ENCODE peak calls at places on chromosomes 6 and 20, in six cellular contexts. One of them, this sample, is unnamed.

GRCh38 chr6:45024610-45025009 is 303.5 kb upstream of the RUNX2 start:
- DNase-seq in NCI-H2171 treated with DMSO at 0.1 percent for 48 hours: no peak
- DNase-seq in dermis microvascular lymphatic vessel endothelial cell: no peak
- DNase-seq in activated naive CD4-positive, alpha-beta T cell: no peak
- DNase-seq in activated T-cell treated with anti-CD3 and anti-CD28 coated beads, Interleukin-2, amount 50 U/mL, for 72 hours: no peak
- DNase-seq in anterior cingulate cortex: no peak
- DNase-seq in this sample: no peak

GRCh38 chr6:135183532-135184440 is 2.7 kb downstream of the MYB start:
- DNase-seq in activated T-cell treated with anti-CD3 and anti-CD28 coated beads, Interleukin-2, amount 50 U/mL, for 72 hours: peak
- DNase-seq in dermis microvascular lymphatic vessel endothelial cell: peak
- DNase-seq in NCI-H2171 treated with DMSO at 0.1 percent for 48 hours: peak
- DNase-seq in activated naive CD4-positive, alpha-beta T cell: peak
- DNase-seq in anterior cingulate cortex: no peak
- DNase-seq in this sample: peak

GRCh38 chr20:57809149-57809548 is 99.3 kb upstream of the PMEPA1 start:
- DNase-seq in anterior cingulate cortex: no peak
- DNase-seq in dermis microvascular lymphatic vessel endothelial cell: no peak
- DNase-seq in activated T-cell treated with anti-CD3 and anti-CD28 coated beads, Interleukin-2, amount 50 U/mL, for 72 hours: no peak
- DNase-seq in activated naive CD4-positive, alpha-beta T cell: no peak
- DNase-seq in NCI-H2171 treated with DMSO at 0.1 percent for 48 hours: no peak
- DNase-seq in this sample: no peak

GRCh38 chr6:136791296-136792065 is 796 bp downstream of the MAP3K5 start:
- DNase-seq in activated T-cell treated with anti-CD3 and anti-CD28 coated beads, Interleukin-2, amount 50 U/mL, for 72 hours: peak
- DNase-seq in activated naive CD4-positive, alpha-beta T cell: peak
- DNase-seq in NCI-H2171 treated with DMSO at 0.1 percent for 48 hours: peak
- DNase-seq in dermis microvascular lymphatic vessel endothelial cell: peak
- DNase-seq in anterior cingulate cortex: no peak
- DNase-seq in this sample: peak

GRCh38 chr6:11368264-11368663 is 135.8 kb upstream of the NEDD9 start:
- DNase-seq in activated naive CD4-positive, alpha-beta T cell: no peak
- DNase-seq in anterior cingulate cortex: no peak
- DNase-seq in activated T-cell treated with anti-CD3 and anti-CD28 coated beads, Interleukin-2, amount 50 U/mL, for 72 hours: no peak
- DNase-seq in NCI-H2171 treated with DMSO at 0.1 percent for 48 hours: no peak
- DNase-seq in dermis microvascular lymphatic vessel endothelial cell: peak
- DNase-seq in this sample: peak

GRCh38 chr20:23125159-23125558 is 39.0 kb upstream of the CD93 start:
- DNase-seq in dermis microvascular lymphatic vessel endothelial cell: no peak
- DNase-seq in anterior cingulate cortex: no peak
- DNase-seq in NCI-H2171 treated with DMSO at 0.1 percent for 48 hours: no peak
- DNase-seq in activated naive CD4-positive, alpha-beta T cell: no peak
- DNase-seq in activated T-cell treated with anti-CD3 and anti-CD28 coated beads, Interleukin-2, amount 50 U/mL, for 72 hours: no peak
- DNase-seq in this sample: no peak

GRCh38 chr6:32973144-32973854 is 4.9 kb downstream of the BRD2 start:
- DNase-seq in activated T-cell treated with anti-CD3 and anti-CD28 coated beads, Interleukin-2, amount 50 U/mL, for 72 hours: peak
- DNase-seq in dermis microvascular lymphatic vessel endothelial cell: peak
- DNase-seq in NCI-H2171 treated with DMSO at 0.1 percent for 48 hours: no peak
- DNase-seq in activated naive CD4-positive, alpha-beta T cell: no peak
- DNase-seq in anterior cingulate cortex: no peak
- DNase-seq in this sample: no peak

GRCh38 chr20:40294175-40294574 is 394.9 kb downstream of the MAFB start:
- DNase-seq in NCI-H2171 treated with DMSO at 0.1 percent for 48 hours: no peak
- DNase-seq in anterior cingulate cortex: no peak
- DNase-seq in activated naive CD4-positive, alpha-beta T cell: no peak
- DNase-seq in dermis microvascular lymphatic vessel endothelial cell: no peak
- DNase-seq in activated T-cell treated with anti-CD3 and anti-CD28 coated beads, Interleukin-2, amount 50 U/mL, for 72 hours: no peak
- DNase-seq in this sample: no peak

GRCh38 chr20:58645277-58645968 is 5.7 kb upstream of the STX16 start:
- DNase-seq in activated T-cell treated with anti-CD3 and anti-CD28 coated beads, Interleukin-2, amount 50 U/mL, for 72 hours: no peak
- DNase-seq in activated naive CD4-positive, alpha-beta T cell: no peak
- DNase-seq in NCI-H2171 treated with DMSO at 0.1 percent for 48 hours: no peak
- DNase-seq in anterior cingulate cortex: no peak
- DNase-seq in dermis microvascular lymphatic vessel endothelial cell: peak
- DNase-seq in this sample: peak

GRCh38 chr20:50007369-50007768 is 24.6 kb downstream of the SNAI1 start:
- DNase-seq in anterior cingulate cortex: no peak
- DNase-seq in dermis microvascular lymphatic vessel endothelial cell: no peak
- DNase-seq in activated T-cell treated with anti-CD3 and anti-CD28 coated beads, Interleukin-2, amount 50 U/mL, for 72 hours: no peak
- DNase-seq in NCI-H2171 treated with DMSO at 0.1 percent for 48 hours: no peak
- DNase-seq in activated naive CD4-positive, alpha-beta T cell: no peak
- DNase-seq in this sample: no peak

GRCh38 chr20:20220137-20220536 is 147.8 kb upstream of the INSM1 start:
- DNase-seq in dermis microvascular lymphatic vessel endothelial cell: no peak
- DNase-seq in activated T-cell treated with anti-CD3 and anti-CD28 coated beads, Interleukin-2, amount 50 U/mL, for 72 hours: no peak
- DNase-seq in anterior cingulate cortex: no peak
- DNase-seq in activated naive CD4-positive, alpha-beta T cell: no peak
- DNase-seq in NCI-H2171 treated with DMSO at 0.1 percent for 48 hours: no peak
- DNase-seq in this sample: no peak

GRCh38 chr6:150410906-150411305 is 42.1 kb downstream of the IYD start:
- DNase-seq in NCI-H2171 treated with DMSO at 0.1 percent for 48 hours: no peak
- DNase-seq in activated naive CD4-positive, alpha-beta T cell: no peak
- DNase-seq in activated T-cell treated with anti-CD3 and anti-CD28 coated beads, Interleukin-2, amount 50 U/mL, for 72 hours: no peak
- DNase-seq in dermis microvascular lymphatic vessel endothelial cell: no peak
- DNase-seq in anterior cingulate cortex: no peak
- DNase-seq in this sample: no peak

GRCh38 chr6:71404145-71404966 is 115.7 kb downstream of the OGFRL1 start:
- DNase-seq in activated T-cell treated with anti-CD3 and anti-CD28 coated beads, Interleukin-2, amount 50 U/mL, for 72 hours: no peak
- DNase-seq in NCI-H2171 treated with DMSO at 0.1 percent for 48 hours: no peak
- DNase-seq in activated naive CD4-positive, alpha-beta T cell: no peak
- DNase-seq in anterior cingulate cortex: no peak
- DNase-seq in dermis microvascular lymphatic vessel endothelial cell: peak
- DNase-seq in this sample: peak

GRCh38 chr6:79797912-79798311 is 149.4 kb downstream of the ELOVL4 start:
- DNase-seq in NCI-H2171 treated with DMSO at 0.1 percent for 48 hours: no peak
- DNase-seq in dermis microvascular lymphatic vessel endothelial cell: no peak
- DNase-seq in anterior cingulate cortex: no peak
- DNase-seq in activated T-cell treated with anti-CD3 and anti-CD28 coated beads, Interleukin-2, amount 50 U/mL, for 72 hours: no peak
- DNase-seq in activated naive CD4-positive, alpha-beta T cell: no peak
- DNase-seq in this sample: no peak

GRCh38 chr6:46221221-46221793 is 50.5 kb upstream of the ENPP5 start:
- DNase-seq in activated naive CD4-positive, alpha-beta T cell: no peak
- DNase-seq in activated T-cell treated with anti-CD3 and anti-CD28 coated beads, Interleukin-2, amount 50 U/mL, for 72 hours: peak
- DNase-seq in anterior cingulate cortex: no peak
- DNase-seq in NCI-H2171 treated with DMSO at 0.1 percent for 48 hours: peak
- DNase-seq in dermis microvascular lymphatic vessel endothelial cell: peak
- DNase-seq in this sample: peak

GRCh38 chr6:157663261-157663660 is 159.8 kb upstream of the SNX9 start:
- DNase-seq in activated naive CD4-positive, alpha-beta T cell: no peak
- DNase-seq in anterior cingulate cortex: no peak
- DNase-seq in dermis microvascular lymphatic vessel endothelial cell: no peak
- DNase-seq in activated T-cell treated with anti-CD3 and anti-CD28 coated beads, Interleukin-2, amount 50 U/mL, for 72 hours: no peak
- DNase-seq in NCI-H2171 treated with DMSO at 0.1 percent for 48 hours: no peak
- DNase-seq in this sample: no peak

GRCh38 chr6:73452107-73452461 is at the start of gene CGAS:
- DNase-seq in anterior cingulate cortex: peak
- DNase-seq in dermis microvascular lymphatic vessel endothelial cell: peak
- DNase-seq in activated naive CD4-positive, alpha-beta T cell: peak
- DNase-seq in activated T-cell treated with anti-CD3 and anti-CD28 coated beads, Interleukin-2, amount 50 U/mL, for 72 hours: peak
- DNase-seq in NCI-H2171 treated with DMSO at 0.1 percent for 48 hours: no peak
- DNase-seq in this sample: peak

GRCh38 chr6:33192671-33193602 is 670 bp upstream of the COL11A2 start:
- DNase-seq in dermis microvascular lymphatic vessel endothelial cell: peak
- DNase-seq in activated naive CD4-positive, alpha-beta T cell: no peak
- DNase-seq in anterior cingulate cortex: peak
- DNase-seq in NCI-H2171 treated with DMSO at 0.1 percent for 48 hours: no peak
- DNase-seq in activated T-cell treated with anti-CD3 and anti-CD28 coated beads, Interleukin-2, amount 50 U/mL, for 72 hours: no peak
- DNase-seq in this sample: no peak

GRCh38 chr6:127391019-127391974 is 47.9 kb upstream of the ECHDC1 start:
- DNase-seq in activated T-cell treated with anti-CD3 and anti-CD28 coated beads, Interleukin-2, amount 50 U/mL, for 72 hours: no peak
- DNase-seq in activated naive CD4-positive, alpha-beta T cell: no peak
- DNase-seq in anterior cingulate cortex: no peak
- DNase-seq in dermis microvascular lymphatic vessel endothelial cell: no peak
- DNase-seq in NCI-H2171 treated with DMSO at 0.1 percent for 48 hours: no peak
- DNase-seq in this sample: no peak

GRCh38 chr6:167807200-167807599 is 19.5 kb upstream of the AFDN start:
- DNase-seq in activated T-cell treated with anti-CD3 and anti-CD28 coated beads, Interleukin-2, amount 50 U/mL, for 72 hours: no peak
- DNase-seq in activated naive CD4-positive, alpha-beta T cell: no peak
- DNase-seq in NCI-H2171 treated with DMSO at 0.1 percent for 48 hours: no peak
- DNase-seq in anterior cingulate cortex: no peak
- DNase-seq in dermis microvascular lymphatic vessel endothelial cell: no peak
- DNase-seq in this sample: no peak

GRCh38 chr6:78936515-78936914 is 69.2 kb downstream of the IRAK1BP1 start:
- DNase-seq in NCI-H2171 treated with DMSO at 0.1 percent for 48 hours: no peak
- DNase-seq in dermis microvascular lymphatic vessel endothelial cell: no peak
- DNase-seq in activated T-cell treated with anti-CD3 and anti-CD28 coated beads, Interleukin-2, amount 50 U/mL, for 72 hours: no peak
- DNase-seq in anterior cingulate cortex: no peak
- DNase-seq in activated naive CD4-positive, alpha-beta T cell: no peak
- DNase-seq in this sample: no peak

GRCh38 chr6:43457643-43458042 is 2.3 kb upstream of the DLK2 start:
- DNase-seq in activated T-cell treated with anti-CD3 and anti-CD28 coated beads, Interleukin-2, amount 50 U/mL, for 72 hours: no peak
- DNase-seq in dermis microvascular lymphatic vessel endothelial cell: no peak
- DNase-seq in NCI-H2171 treated with DMSO at 0.1 percent for 48 hours: peak
- DNase-seq in activated naive CD4-positive, alpha-beta T cell: no peak
- DNase-seq in anterior cingulate cortex: no peak
- DNase-seq in this sample: no peak

GRCh38 chr6:37024665-37025337 is 19.3 kb downstream of the FGD2 start:
- DNase-seq in NCI-H2171 treated with DMSO at 0.1 percent for 48 hours: no peak
- DNase-seq in anterior cingulate cortex: no peak
- DNase-seq in dermis microvascular lymphatic vessel endothelial cell: no peak
- DNase-seq in activated naive CD4-positive, alpha-beta T cell: no peak
- DNase-seq in activated T-cell treated with anti-CD3 and anti-CD28 coated beads, Interleukin-2, amount 50 U/mL, for 72 hours: peak
- DNase-seq in this sample: peak

GRCh38 chr6:81731814-81732213 is 20.7 kb downstream of the TENT5A start:
- DNase-seq in anterior cingulate cortex: no peak
- DNase-seq in activated T-cell treated with anti-CD3 and anti-CD28 coated beads, Interleukin-2, amount 50 U/mL, for 72 hours: no peak
- DNase-seq in dermis microvascular lymphatic vessel endothelial cell: no peak
- DNase-seq in activated naive CD4-positive, alpha-beta T cell: no peak
- DNase-seq in NCI-H2171 treated with DMSO at 0.1 percent for 48 hours: no peak
- DNase-seq in this sample: peak

GRCh38 chr6:10837009-10837691 is 1.2 kb downstream of the MAK start:
- DNase-seq in NCI-H2171 treated with DMSO at 0.1 percent for 48 hours: no peak
- DNase-seq in dermis microvascular lymphatic vessel endothelial cell: peak
- DNase-seq in activated naive CD4-positive, alpha-beta T cell: no peak
- DNase-seq in anterior cingulate cortex: no peak
- DNase-seq in activated T-cell treated with anti-CD3 and anti-CD28 coated beads, Interleukin-2, amount 50 U/mL, for 72 hours: no peak
- DNase-seq in this sample: peak

GRCh38 chr20:56222945-56223344 is 25.6 kb upstream of the MC3R start:
- DNase-seq in dermis microvascular lymphatic vessel endothelial cell: no peak
- DNase-seq in activated naive CD4-positive, alpha-beta T cell: no peak
- DNase-seq in anterior cingulate cortex: no peak
- DNase-seq in NCI-H2171 treated with DMSO at 0.1 percent for 48 hours: no peak
- DNase-seq in activated T-cell treated with anti-CD3 and anti-CD28 coated beads, Interleukin-2, amount 50 U/mL, for 72 hours: no peak
- DNase-seq in this sample: no peak

This sample was measured in astrocyte of the spinal cord.